ENCODE peak calls at places on chromosomes 16 and 17, in ten cellular contexts. Q is left ventricle myocardium superior; D is stimulated activated CD4-positive, alpha-beta T cell treated with anti-CD3 and anti-CD28 coated beads, Interleukin-2, amount 100 ng/mL, for 24 hours; W is smooth muscle cell of the brain vasculature; I is neural progenitor cell; S is AML-193; G is AG10803; O is GM04504; C is effector CD4-positive, alpha-beta T cell; V is NCI-H1092 treated with DMSO at 0.1 percent for 48 hours. N is an unnamed sample.

GRCh38 chr17:49447603-49448325 is 33.1 kb upstream of the PHB1 start:
- DNase-seq in Q (no peak), D (no peak), W (no peak), I (no peak), S (no peak), G (peak), O (no peak), C (no peak), V (no peak), N (no peak)

GRCh38 chr16:10964891-10965326 is 20.5 kb downstream of the CLEC16A start:
- DNase-seq in Q (no peak), D (peak), W (no peak), I (no peak), S (no peak), G (no peak), O (no peak), C (peak), V (no peak), N (no peak)

GRCh38 chr16:30918614-30919013 is 4.8 kb upstream of the FBXL19 start:
- DNase-seq in Q (no peak), D (no peak), W (no peak), I (no peak), S (no peak), G (no peak), O (no peak), C (no peak), V (no peak), N (no peak)

GRCh38 chr17:76385892-76386786 is 1.7 kb downstream of the SPHK1 start:
- DNase-seq in Q (peak), D (peak), W (no peak), I (peak), S (peak), G (peak), O (peak), C (peak), V (peak), N (no peak)

GRCh38 chr17:42795061-42795460 is 3.4 kb downstream of the COA3 start:
- DNase-seq in Q (no peak), D (no peak), W (no peak), I (no peak), S (no peak), G (no peak), O (no peak), C (no peak), V (no peak), N (no peak)

GRCh38 chr17:47703191-47703591 is 9.2 kb downstream of the TBKBP1 start:
- DNase-seq in Q (peak), D (peak), W (no peak), I (no peak), S (no peak), G (no peak), O (no peak), C (no peak), V (no peak), N (no peak)

GRCh38 chr16:61530697-61531096 is 505.5 kb downstream of the CDH8 start:
- DNase-seq in Q (no peak), D (no peak), W (no peak), I (no peak), S (no peak), G (no peak), O (no peak), C (no peak), V (no peak), N (no peak)

GRCh38 chr17:49814781-49815496 is 26.5 kb downstream of the KAT7 start:
- DNase-seq in Q (no peak), D (no peak), W (no peak), I (peak), S (no peak), G (no peak), O (no peak), C (no peak), V (no peak), N (no peak)

GRCh38 chr16:69820926-69821541 is 58.9 kb downstream of the WWP2 start:
- DNase-seq in Q (no peak), D (no peak), W (no peak), I (no peak), S (no peak), G (peak), O (peak), C (no peak), V (no peak), N (no peak)

GRCh38 chr16:75235721-75236193 is 15.7 kb downstream of the BCAR1 start:
- DNase-seq in Q (no peak), D (no peak), W (no peak), I (no peak), S (no peak), G (no peak), O (no peak), C (no peak), V (no peak), N (no peak)

GRCh38 chr17:48547839-48548686 is 3.2 kb upstream of the HOXB2 start:
- DNase-seq in Q (no peak), D (peak), W (no peak), I (peak), S (no peak), G (peak), O (no peak), C (peak), V (no peak), N (peak)

GRCh38 chr17:80773243-80773991 is 218.2 kb upstream of the CHMP6 start:
- DNase-seq in Q (peak), D (no peak), W (no peak), I (peak), S (no peak), G (peak), O (no peak), C (no peak), V (peak), N (no peak)

GRCh38 chr16:84836234-84836647 is 16.5 kb downstream of the CRISPLD2 start:
- DNase-seq in Q (peak), D (no peak), W (peak), I (peak), S (no peak), G (peak), O (peak), C (no peak), V (no peak), N (no peak)

GRCh38 chr16:86355538-86355937 is 154.8 kb upstream of the FOXF1 start:
- DNase-seq in Q (no peak), D (no peak), W (no peak), I (no peak), S (no peak), G (peak), O (peak), C (no peak), V (no peak), N (no peak)

GRCh38 chr16:89847056-89847929 is 19.0 kb downstream of the SPIRE2 start:
- DNase-seq in Q (no peak), D (no peak), W (no peak), I (no peak), S (no peak), G (no peak), O (no peak), C (no peak), V (peak), N (peak)

GRCh38 chr16:81939164-81940067 is 71.9 kb downstream of the SDR42E1 start:
- DNase-seq in Q (no peak), D (no peak), W (no peak), I (peak), S (no peak), G (no peak), O (no peak), C (no peak), V (no peak), N (no peak)

GRCh38 chr16:48885456-48885855 is 275.5 kb upstream of the N4BP1 start:
- DNase-seq in Q (no peak), D (no peak), W (no peak), I (no peak), S (no peak), G (no peak), O (no peak), C (no peak), V (no peak), N (no peak)

GRCh38 chr16:89615596-89616090 is 2.2 kb downstream of the DPEP1 start:
- DNase-seq in Q (no peak), D (peak), W (no peak), I (peak), S (no peak), G (no peak), O (no peak), C (no peak), V (no peak), N (no peak)

GRCh38 chr17:44865231-44865660 is 17.6 kb downstream of the HIGD1B start:
- DNase-seq in Q (peak), D (peak), W (peak), I (peak), S (peak), G (peak), O (peak), C (peak), V (peak), N (peak)

GRCh38 chr17:78322858-78323455 is 36.9 kb downstream of the SOCS3 start:
- DNase-seq in Q (peak), D (no peak), W (no peak), I (no peak), S (no peak), G (peak), O (no peak), C (no peak), V (no peak), N (no peak)

GRCh38 chr17:29195465-29196081 is 15.4 kb upstream of the MYO18A start:
- DNase-seq in Q (no peak), D (no peak), W (no peak), I (no peak), S (peak), G (no peak), O (no peak), C (no peak), V (no peak), N (no peak)

GRCh38 chr17:82972836-82973372 is 106.5 kb upstream of the METRNL start:
- DNase-seq in Q (no peak), D (no peak), W (no peak), I (no peak), S (no peak), G (no peak), O (no peak), C (no peak), V (no peak), N (no peak)

GRCh38 chr17:29909604-29910003 is 20.4 kb downstream of the SSH2 start:
- DNase-seq in Q (no peak), D (no peak), W (no peak), I (no peak), S (no peak), G (no peak), O (no peak), C (no peak), V (no peak), N (no peak)

GRCh38 chr17:67420994-67421393 is 43.9 kb downstream of the PITPNC1 start:
- DNase-seq in Q (no peak), D (no peak), W (no peak), I (no peak), S (no peak), G (no peak), O (no peak), C (no peak), V (no peak), N (no peak)

GRCh38 chr16:81629896-81630631 is 149.0 kb upstream of the PLCG2 start:
- DNase-seq in Q (no peak), D (no peak), W (no peak), I (no peak), S (no peak), G (no peak), O (no peak), C (no peak), V (peak), N (no peak)

GRCh38 chr17:4327638-4328037 is 38.8 kb downstream of the UBE2G1 start:
- DNase-seq in Q (no peak), D (no peak), W (no peak), I (no peak), S (no peak), G (peak), O (peak), C (no peak), V (no peak), N (no peak)

GRCh38 chr17:81329927-81330883 is 35.1 kb upstream of the SLC38A10 start:
- DNase-seq in Q (peak), D (no peak), W (no peak), I (peak), S (no peak), G (no peak), O (no peak), C (no peak), V (no peak), N (peak)

GRCh38 chr17:4535667-4536258 is 19.4 kb downstream of the MYBBP1A start:
- DNase-seq in Q (no peak), D (peak), W (no peak), I (no peak), S (no peak), G (no peak), O (no peak), C (no peak), V (no peak), N (no peak)

GRCh38 chr17:62671553-62671952 is 44.1 kb downstream of the MRC2 start:
- DNase-seq in Q (no peak), D (no peak), W (no peak), I (no peak), S (no peak), G (no peak), O (no peak), C (no peak), V (peak), N (no peak)

GRCh38 chr16:11263737-11264136 is 5.4 kb downstream of the TNP2 start:
- DNase-seq in Q (no peak), D (peak), W (no peak), I (no peak), S (no peak), G (no peak), O (no peak), C (no peak), V (no peak), N (no peak)

GRCh38 chr16:50474138-50474537 is 74.1 kb upstream of the NKD1 start:
- DNase-seq in Q (no peak), D (peak), W (no peak), I (no peak), S (no peak), G (no peak), O (no peak), C (no peak), V (no peak), N (no peak)

GRCh38 chr17:8162232-8162996 is at the start of gene VAMP2:
- DNase-seq in Q (peak), D (peak), W (no peak), I (peak), S (no peak), G (peak), O (peak), C (peak), V (peak), N (peak)

GRCh38 chr17:63470116-63470515 is 6.7 kb upstream of the ACE start:
- DNase-seq in Q (no peak), D (no peak), W (no peak), I (no peak), S (no peak), G (no peak), O (no peak), C (no peak), V (no peak), N (no peak)

GRCh38 chr17:38341035-38341721 is 2.6 kb downstream of the GPR179 start:
- DNase-seq in Q (peak), D (no peak), W (no peak), I (peak), S (peak), G (no peak), O (no peak), C (no peak), V (peak), N (peak)

GRCh38 chr16:73149329-73149728 is 101.4 kb upstream of the ZFHX3 start:
- DNase-seq in Q (no peak), D (no peak), W (no peak), I (no peak), S (no peak), G (no peak), O (no peak), C (no peak), V (peak), N (no peak)

GRCh38 chr17:50872710-50873424 is 6.7 kb upstream of the TOB1 start:
- DNase-seq in Q (no peak), D (peak), W (no peak), I (no peak), S (peak), G (peak), O (peak), C (peak), V (no peak), N (no peak)

GRCh38 chr16:31148281-31148728 is 1.6 kb downstream of the PRSS36 start:
- DNase-seq in Q (peak), D (peak), W (no peak), I (peak), S (no peak), G (no peak), O (no peak), C (no peak), V (no peak), N (no peak)

GRCh38 chr16:68752602-68753001 is 15.5 kb downstream of the CDH1 start:
- DNase-seq in Q (no peak), D (peak), W (no peak), I (no peak), S (no peak), G (no peak), O (no peak), C (no peak), V (no peak), N (no peak)

GRCh38 chr17:55735784-55736405 is 13.2 kb upstream of the TMEM100 start:
- DNase-seq in Q (no peak), D (peak), W (no peak), I (peak), S (peak), G (peak), O (no peak), C (no peak), V (no peak), N (no peak)

N was measured in DMS79.